ENCODE peak calls at places on chromosomes 5 and 9, in four cellular contexts. E, C, S and V are unnamed samples.

GRCh38 chr5:96336351-96336985 is 96.6 kb downstream of the PCSK1 start:
- DNase-seq in C (peak), S (peak), E (peak), V (peak)

GRCh38 chr5:109931049-109931448 is 241.3 kb downstream of the MAN2A1 start:
- DNase-seq in C (no peak), S (no peak), E (no peak), V (no peak)

GRCh38 chr5:1488882-1489680 is 34.7 kb downstream of the LPCAT1 start:
- DNase-seq in S (no peak), E (no peak), C (no peak), V (peak)

GRCh38 chr9:108078823-108079222 is 589.3 kb upstream of the KLF4 start:
- DNase-seq in C (no peak), S (no peak), E (no peak), V (no peak)

GRCh38 chr9:86075132-86075807 is 24.1 kb downstream of the GOLM1 start:
- DNase-seq in S (no peak), E (no peak), C (no peak), V (no peak)

GRCh38 chr5:111227805-111228204 is 3.6 kb downstream of the CAMK4 start:
- DNase-seq in S (peak), E (peak), C (peak), V (no peak)

GRCh38 chr5:173515526-173515925 is 100.9 kb downstream of the BOD1 start:
- DNase-seq in S (no peak), E (no peak), C (no peak), V (peak)

GRCh38 chr5:107669543-107670027 is 1.2 kb downstream of the EFNA5 start:
- DNase-seq in E (no peak), C (no peak), S (peak), V (no peak)

GRCh38 chr9:85516976-85517637 is 224.6 kb downstream of the AGTPBP1 start:
- DNase-seq in S (no peak), C (no peak), E (no peak), V (peak)

GRCh38 chr5:35476046-35476445 is 141.6 kb upstream of the SPEF2 start:
- DNase-seq in C (no peak), S (no peak), E (no peak), V (no peak)

GRCh38 chr5:140240987-140241706 is 61.8 kb downstream of the PFDN1 start:
- DNase-seq in S (peak), E (no peak), C (no peak), V (no peak)
- H3K27ac ChIP-seq in S (no peak), E (no peak), C (no peak), V (peak)

DNA sequence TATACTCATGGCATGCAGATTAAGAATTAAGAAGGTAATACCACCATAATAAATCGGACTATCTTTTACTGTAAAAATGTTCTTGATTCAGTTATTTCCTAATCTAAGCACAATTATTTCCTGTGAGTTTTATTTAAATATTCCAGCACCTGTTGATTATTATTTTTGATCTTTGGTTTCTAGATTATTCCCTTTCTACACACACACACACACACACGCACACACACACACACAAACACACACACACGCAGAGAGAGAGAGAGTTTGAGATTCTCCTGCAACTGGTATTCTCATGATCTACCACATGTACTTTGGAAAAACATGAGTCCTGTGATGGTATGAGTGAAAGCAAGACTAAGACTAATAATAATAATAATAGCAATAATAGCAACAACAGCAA is 17.0 kb upstream of the CKMT2 start:
- DNase-seq in S (no peak), C (no peak), E (no peak), V (no peak)
- H3K27ac ChIP-seq in S (no peak), C (no peak), E (no peak), V (no peak)

GRCh38 chr5:73435640-73436534 is 12.7 kb downstream of the FOXD1 start:
- DNase-seq in C (no peak), S (peak), E (no peak), V (no peak)

GRCh38 chr5:73434921-73435320 is 13.7 kb downstream of the FOXD1 start:
- DNase-seq in E (no peak), S (no peak), C (no peak), V (no peak)

GRCh38 chr5:73438048-73438896 is 10.3 kb downstream of the FOXD1 start:
- DNase-seq in C (no peak), E (no peak), S (peak), V (no peak)

GRCh38 chr5:73437126-73438047 is 11.2 kb downstream of the FOXD1 start:
- DNase-seq in S (peak), E (no peak), C (no peak), V (no peak)

DNA sequence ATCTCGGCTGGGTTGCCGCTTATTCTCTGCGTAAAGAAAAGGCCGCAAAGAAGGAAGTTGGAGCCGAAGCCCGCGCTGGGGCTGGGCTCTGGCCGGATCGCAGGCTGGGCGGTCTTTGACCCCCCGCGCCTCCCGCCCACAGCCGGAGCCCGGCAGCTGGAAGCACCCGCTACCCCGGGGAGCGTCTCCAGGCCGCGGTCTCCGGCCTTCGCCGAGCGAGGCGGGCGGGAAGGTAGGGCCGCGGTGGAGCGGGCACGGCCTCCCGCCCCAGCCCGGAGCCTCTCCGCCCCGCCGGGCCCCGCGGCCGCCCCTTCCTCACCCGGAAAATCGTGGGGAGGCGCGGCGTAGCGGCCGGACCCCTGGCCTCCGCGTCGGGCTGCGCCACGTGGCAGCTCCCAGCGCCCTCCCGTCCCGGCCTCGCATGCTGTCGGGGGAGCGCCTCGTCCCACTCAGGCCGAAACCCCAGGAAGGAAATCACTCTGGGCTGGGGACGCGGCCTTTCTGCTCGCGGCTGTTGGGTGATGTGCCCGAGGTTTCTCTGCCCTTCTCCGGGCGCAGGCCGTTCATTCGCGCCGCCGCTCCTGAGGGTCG is 11.9 kb downstream of the FOXD1 start:
- DNase-seq in C (no peak), S (peak), E (no peak), V (no peak)
- H3K27ac ChIP-seq in C (no peak), S (no peak), E (no peak), V (peak)

GRCh38 chr5:42808888-42809611 is 2.6 kb downstream of the SELENOP start:
- DNase-seq in E (no peak), S (no peak), C (no peak), V (no peak)
- H3K27ac ChIP-seq in E (no peak), S (no peak), C (no peak), V (no peak)

GRCh38 chr5:138647261-138647788 is 72.1 kb upstream of the HSPA9 start:
- DNase-seq in E (no peak), C (no peak), S (no peak), V (no peak)

GRCh38 chr5:138647794-138648193 is 72.6 kb upstream of the HSPA9 start:
- DNase-seq in E (no peak), S (no peak), C (no peak), V (no peak)

GRCh38 chr5:138645778-138646575 is 70.8 kb upstream of the HSPA9 start:
- DNase-seq in C (no peak), E (no peak), S (no peak), V (no peak)

GRCh38 chr5:138648841-138649240 is 73.6 kb upstream of the HSPA9 start:
- DNase-seq in C (no peak), S (no peak), E (no peak), V (no peak)

DNA sequence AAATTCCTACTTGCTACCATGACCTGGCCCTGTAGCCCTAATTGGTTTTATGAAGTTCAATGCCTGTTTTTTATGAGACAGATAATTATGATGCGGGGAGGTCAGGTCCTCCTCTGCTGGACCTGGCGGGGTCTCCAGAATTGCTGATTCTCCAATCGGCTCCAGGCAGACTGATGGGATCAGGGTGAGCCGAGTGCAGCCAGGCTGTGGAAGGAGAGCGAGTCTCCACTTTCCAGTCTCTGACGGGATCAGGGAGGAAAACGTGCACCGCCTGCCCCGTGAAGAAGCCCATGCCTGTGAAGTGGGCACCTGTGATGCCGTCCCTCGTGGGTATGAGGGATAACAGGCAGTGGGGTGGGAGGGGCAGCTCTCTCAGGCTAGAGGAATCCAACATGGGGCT is 71.5 kb upstream of the HSPA9 start:
- DNase-seq in E (no peak), S (no peak), C (no peak), V (no peak)
- H3K27ac ChIP-seq in E (no peak), S (no peak), C (no peak), V (no peak)